ENCODE peak calls at places on chromosomes 7 and 10, in eight cellular contexts. E, W, P, J, F, T, D and V are unnamed samples.

GRCh38 chr7:143499246-143499645 is 21.6 kb downstream of the TAS2R41 start:
- DNase-seq in J (no peak), P (no peak), F (no peak), E (no peak), W (no peak), D (no peak), T (no peak), V (no peak)

GRCh38 chr10:43233601-43234430 is 33.0 kb downstream of the RASGEF1A start:
- DNase-seq in T (no peak), J (no peak), W (no peak), P (no peak), E (no peak), F (no peak), D (no peak), V (peak)

GRCh38 chr7:47942132-47942531 is 6.1 kb downstream of the PKD1L1 start:
- DNase-seq in P (no peak), J (no peak), F (no peak), D (no peak), T (no peak), W (no peak), E (no peak), V (no peak)

GRCh38 chr7:155509725-155510551 is 36.4 kb downstream of the CNPY1 start:
- DNase-seq in T (no peak), D (no peak), E (no peak), W (no peak), P (no peak), F (no peak), J (no peak), V (no peak)

GRCh38 chr7:25642849-25643248 is 414.6 kb upstream of the NPVF start:
- DNase-seq in P (no peak), D (no peak), W (no peak), T (no peak), E (no peak), J (no peak), F (peak), V (no peak)

GRCh38 chr10:130009228-130009627 is 45.2 kb upstream of the EBF3 start:
- DNase-seq in T (no peak), J (no peak), P (no peak), E (no peak), D (no peak), F (no peak), W (no peak), V (no peak)

GRCh38 chr10:78604721-78605120 is 464.0 kb upstream of the ZMIZ1 start:
- DNase-seq in W (no peak), T (no peak), D (no peak), F (no peak), E (no peak), J (no peak), P (no peak), V (no peak)

GRCh38 chr7:92835140-92835850 is 1.1 kb downstream of the CDK6 start:
- DNase-seq in F (peak), W (no peak), D (no peak), J (peak), P (peak), E (no peak), T (no peak), V (peak)

GRCh38 chr7:81267508-81267907 is 348.7 kb upstream of the SEMA3C start:
- DNase-seq in T (no peak), D (no peak), J (no peak), E (no peak), W (no peak), P (no peak), F (peak), V (no peak)

GRCh38 chr7:81743201-81743600 is 26.6 kb downstream of the HGF start:
- DNase-seq in D (no peak), P (no peak), T (no peak), E (no peak), F (no peak), W (no peak), J (no peak), V (no peak)

GRCh38 chr10:47073967-47074366 is 162.7 kb downstream of the PTPN20 start:
- DNase-seq in E (no peak), J (no peak), T (no peak), W (no peak), D (no peak), F (no peak), P (no peak), V (no peak)

GRCh38 chr7:66699998-66700397 is 40.5 kb upstream of the RABGEF1 start:
- DNase-seq in E (peak), F (no peak), T (no peak), W (no peak), D (no peak), J (no peak), P (no peak), V (no peak)

GRCh38 chr7:129163875-129164544 is 19.5 kb downstream of the TSPAN33 start:
- DNase-seq in T (no peak), D (no peak), F (peak), J (peak), E (peak), W (peak), P (peak), V (peak)

GRCh38 chr10:89414879-89415821 is 782 bp downstream of the IFIT5 start:
- DNase-seq in W (no peak), D (no peak), F (peak), E (peak), T (peak), J (peak), P (peak), V (peak)

GRCh38 chr7:44847509-44847919 is 373 bp downstream of the H2AZ2 start:
- DNase-seq in J (peak), P (peak), T (peak), W (peak), E (peak), D (peak), F (peak), V (peak)

GRCh38 chr10:72276421-72277339 is 3.0 kb downstream of the DDIT4 start:
- DNase-seq in E (peak), P (peak), J (peak), D (no peak), T (no peak), W (no peak), F (peak), V (peak)

GRCh38 chr7:159050703-159051102 is 94.0 kb downstream of the VIPR2 start:
- DNase-seq in F (no peak), W (no peak), P (no peak), E (no peak), T (no peak), J (no peak), D (no peak), V (no peak)

GRCh38 chr10:124849111-124849773 is 47.6 kb downstream of the ABRAXAS2 start:
- DNase-seq in J (no peak), E (no peak), D (no peak), T (no peak), F (no peak), W (no peak), P (no peak), V (no peak)

GRCh38 chr7:24587853-24588252 is 14.6 kb downstream of the PALS2 start:
- DNase-seq in T (no peak), J (no peak), F (no peak), P (peak), E (no peak), W (no peak), D (no peak), V (no peak)

GRCh38 chr10:128542659-128543058 is 416.4 kb upstream of the MKI67 start:
- DNase-seq in T (no peak), E (no peak), D (no peak), P (no peak), J (no peak), W (no peak), F (no peak), V (no peak)

GRCh38 chr10:109837384-109837783 is 85.9 kb downstream of the XPNPEP1 start:
- DNase-seq in F (no peak), P (no peak), D (no peak), J (no peak), W (no peak), T (no peak), E (no peak), V (no peak)

GRCh38 chr10:10869592-10869991 is 148.1 kb upstream of the CELF2 start:
- DNase-seq in W (no peak), T (no peak), F (peak), J (no peak), P (no peak), D (no peak), E (no peak), V (peak)